ENCODE peak calls at places on chromosomes 1 and 21, in eight cellular contexts. T is fibroblast of mammary gland; A is EH; P is amniotic stem cell; V is stimulated activated CD8-positive, alpha-beta memory T cell treated with anti-CD3 and anti-CD28 coated beads, Interleukin-4, amount 100 ng/mL, for 1 hour; C is adrenal gland; Z is mesenchymal stem cell; H is MM.1S. K is an unnamed sample.
A peak's percentile ranks its signal among the peaks of the same experiment; 100 is the strongest.

GRCh38 chr1:243325305-243325890 is 69.6 kb downstream of the SDCCAG8 start:
- DNase-seq in T (peak; percentile 77), A (peak; percentile 73), P (peak; percentile 13), V (no peak), C (peak; percentile 38), Z (peak; percentile 69), H (peak; percentile 56), K (peak; percentile 61)

GRCh38 chr21:43909736-43910455 is 44.9 kb downstream of the AGPAT3 start:
- DNase-seq in T (no peak), A (no peak), P (no peak), V (no peak), C (no peak), Z (no peak), H (no peak), K (no peak)

GRCh38 chr1:66542811-66543767 is 9.1 kb downstream of the SGIP1 start:
- DNase-seq in T (peak; percentile 82), A (peak; percentile 97), P (peak; percentile 18), V (no peak), C (peak; percentile 32), Z (peak; percentile 97), H (no peak), K (peak; percentile 62)

GRCh38 chr21:20258542-20258941 is 739.7 kb upstream of the NCAM2 start:
- DNase-seq in T (no peak), A (no peak), P (no peak), V (no peak), C (no peak), Z (no peak), H (no peak), K (no peak)

GRCh38 chr1:116537439-116537838 is 33.4 kb downstream of the CD58 start:
- DNase-seq in T (peak; percentile 86), A (peak; percentile 73), P (no peak), V (no peak), C (peak; percentile 46), Z (peak; percentile 52), H (no peak), K (peak; percentile 67)

GRCh38 chr1:163072658-163073057 is 3.5 kb downstream of the RGS4 start:
- DNase-seq in T (peak; percentile 54), A (peak; percentile 54), P (no peak), V (no peak), C (no peak), Z (no peak), H (no peak), K (peak; percentile 49)

GRCh38 chr21:34807881-34808568 is 139.2 kb downstream of the CLIC6 start:
- DNase-seq in T (peak; percentile 98), A (peak; percentile 95), P (peak; percentile 79), V (peak; percentile 28), C (peak; percentile 85), Z (peak; percentile 99), H (no peak), K (peak; percentile 99)

GRCh38 chr1:234921266-234922062 is 207.2 kb downstream of the TOMM20 start:
- DNase-seq in T (no peak), A (peak; percentile 92), P (no peak), V (no peak), C (peak; percentile 57), Z (peak; percentile 79), H (no peak), K (no peak)

GRCh38 chr1:160795951-160796383 is at the start of gene LY9:
- DNase-seq in T (no peak), A (no peak), P (no peak), V (peak; percentile 41), C (peak; percentile 7), Z (no peak), H (peak; percentile 99), K (no peak)

GRCh38 chr1:12622506-12622905 is 4.5 kb upstream of the DHRS3 start:
- DNase-seq in T (no peak), A (no peak), P (no peak), V (no peak), C (no peak), Z (no peak), H (no peak), K (no peak)